ENCODE peak calls at places on chromosomes 4 and X, in nine cellular contexts. One of them, this sample, is unnamed.

GRCh38 chrX:139192386-139192961 is 338.1 kb upstream of the F9 start:
- DNase-seq in esophagus squamous epithelium: no peak
- DNase-seq in thoracic aorta: no peak
- DNase-seq in activated effector memory CD4-positive, alpha-beta T cell treated with Interleukin-2 at 50 U/mL for 16 hours: no peak
- DNase-seq in brain microvascular endothelial cell: no peak
- DNase-seq in nucleus accumbens: no peak
- DNase-seq in CD4-positive, CD25-positive, alpha-beta regulatory T cell: no peak
- DNase-seq in activated CD8-positive, alpha-beta memory T cell treated with anti-CD3 and anti-CD28 coated beads, Interleukin-2, amount 50 U/mL, for 48 hours: no peak
- DNase-seq in activated naive CD4-positive, alpha-beta T cell treated with anti-CD3 and anti-CD28 coated beads, Interleukin-2, amount 50 U/mL, for 72 hours: no peak
- DNase-seq in this sample: no peak

GRCh38 chr4:184757810-184758209 is 23.9 kb upstream of the CENPU start:
- DNase-seq in activated naive CD4-positive, alpha-beta T cell treated with anti-CD3 and anti-CD28 coated beads, Interleukin-2, amount 50 U/mL, for 72 hours: no peak
- DNase-seq in activated CD8-positive, alpha-beta memory T cell treated with anti-CD3 and anti-CD28 coated beads, Interleukin-2, amount 50 U/mL, for 48 hours: no peak
- DNase-seq in brain microvascular endothelial cell: no peak
- DNase-seq in activated effector memory CD4-positive, alpha-beta T cell treated with Interleukin-2 at 50 U/mL for 16 hours: no peak
- DNase-seq in nucleus accumbens: no peak
- DNase-seq in CD4-positive, CD25-positive, alpha-beta regulatory T cell: no peak
- DNase-seq in esophagus squamous epithelium: no peak
- DNase-seq in thoracic aorta: no peak
- DNase-seq in this sample: no peak

GRCh38 chr4:114474401-114474800 is 124.2 kb upstream of the UGT8 start:
- DNase-seq in activated CD8-positive, alpha-beta memory T cell treated with anti-CD3 and anti-CD28 coated beads, Interleukin-2, amount 50 U/mL, for 48 hours: no peak
- DNase-seq in esophagus squamous epithelium: no peak
- DNase-seq in nucleus accumbens: no peak
- DNase-seq in activated naive CD4-positive, alpha-beta T cell treated with anti-CD3 and anti-CD28 coated beads, Interleukin-2, amount 50 U/mL, for 72 hours: no peak
- DNase-seq in thoracic aorta: no peak
- DNase-seq in brain microvascular endothelial cell: peak
- DNase-seq in activated effector memory CD4-positive, alpha-beta T cell treated with Interleukin-2 at 50 U/mL for 16 hours: no peak
- DNase-seq in CD4-positive, CD25-positive, alpha-beta regulatory T cell: no peak
- DNase-seq in this sample: no peak

GRCh38 chr4:183132081-183132480 is 33.0 kb downstream of the WWC2 start:
- DNase-seq in activated effector memory CD4-positive, alpha-beta T cell treated with Interleukin-2 at 50 U/mL for 16 hours: no peak
- DNase-seq in CD4-positive, CD25-positive, alpha-beta regulatory T cell: no peak
- DNase-seq in esophagus squamous epithelium: no peak
- DNase-seq in nucleus accumbens: no peak
- DNase-seq in brain microvascular endothelial cell: no peak
- DNase-seq in activated naive CD4-positive, alpha-beta T cell treated with anti-CD3 and anti-CD28 coated beads, Interleukin-2, amount 50 U/mL, for 72 hours: no peak
- DNase-seq in thoracic aorta: no peak
- DNase-seq in activated CD8-positive, alpha-beta memory T cell treated with anti-CD3 and anti-CD28 coated beads, Interleukin-2, amount 50 U/mL, for 48 hours: no peak
- DNase-seq in this sample: no peak

GRCh38 chrX:85922821-85923220 is 124.5 kb downstream of the CHM start:
- DNase-seq in activated CD8-positive, alpha-beta memory T cell treated with anti-CD3 and anti-CD28 coated beads, Interleukin-2, amount 50 U/mL, for 48 hours: no peak
- DNase-seq in activated effector memory CD4-positive, alpha-beta T cell treated with Interleukin-2 at 50 U/mL for 16 hours: no peak
- DNase-seq in thoracic aorta: no peak
- DNase-seq in esophagus squamous epithelium: no peak
- DNase-seq in nucleus accumbens: no peak
- DNase-seq in CD4-positive, CD25-positive, alpha-beta regulatory T cell: no peak
- DNase-seq in activated naive CD4-positive, alpha-beta T cell treated with anti-CD3 and anti-CD28 coated beads, Interleukin-2, amount 50 U/mL, for 72 hours: no peak
- DNase-seq in brain microvascular endothelial cell: peak
- DNase-seq in this sample: no peak

GRCh38 chr4:147778942-147779341 is 47.1 kb downstream of the ARHGAP10 start:
- DNase-seq in activated CD8-positive, alpha-beta memory T cell treated with anti-CD3 and anti-CD28 coated beads, Interleukin-2, amount 50 U/mL, for 48 hours: no peak
- DNase-seq in brain microvascular endothelial cell: no peak
- DNase-seq in CD4-positive, CD25-positive, alpha-beta regulatory T cell: no peak
- DNase-seq in nucleus accumbens: no peak
- DNase-seq in activated effector memory CD4-positive, alpha-beta T cell treated with Interleukin-2 at 50 U/mL for 16 hours: no peak
- DNase-seq in thoracic aorta: no peak
- DNase-seq in esophagus squamous epithelium: no peak
- DNase-seq in activated naive CD4-positive, alpha-beta T cell treated with anti-CD3 and anti-CD28 coated beads, Interleukin-2, amount 50 U/mL, for 72 hours: no peak
- DNase-seq in this sample: no peak

GRCh38 chr4:37953620-37954325 is 6.4 kb upstream of the PTTG2 start:
- DNase-seq in brain microvascular endothelial cell: peak
- DNase-seq in esophagus squamous epithelium: no peak
- DNase-seq in activated CD8-positive, alpha-beta memory T cell treated with anti-CD3 and anti-CD28 coated beads, Interleukin-2, amount 50 U/mL, for 48 hours: no peak
- DNase-seq in activated effector memory CD4-positive, alpha-beta T cell treated with Interleukin-2 at 50 U/mL for 16 hours: no peak
- DNase-seq in CD4-positive, CD25-positive, alpha-beta regulatory T cell: no peak
- DNase-seq in thoracic aorta: no peak
- DNase-seq in activated naive CD4-positive, alpha-beta T cell treated with anti-CD3 and anti-CD28 coated beads, Interleukin-2, amount 50 U/mL, for 72 hours: no peak
- DNase-seq in nucleus accumbens: no peak
- DNase-seq in this sample: peak

GRCh38 chr4:36288727-36289126 is 7.3 kb downstream of the DTHD1 start:
- DNase-seq in esophagus squamous epithelium: no peak
- DNase-seq in CD4-positive, CD25-positive, alpha-beta regulatory T cell: no peak
- DNase-seq in brain microvascular endothelial cell: no peak
- DNase-seq in activated naive CD4-positive, alpha-beta T cell treated with anti-CD3 and anti-CD28 coated beads, Interleukin-2, amount 50 U/mL, for 72 hours: no peak
- DNase-seq in activated CD8-positive, alpha-beta memory T cell treated with anti-CD3 and anti-CD28 coated beads, Interleukin-2, amount 50 U/mL, for 48 hours: no peak
- DNase-seq in thoracic aorta: no peak
- DNase-seq in nucleus accumbens: no peak
- DNase-seq in activated effector memory CD4-positive, alpha-beta T cell treated with Interleukin-2 at 50 U/mL for 16 hours: no peak
- DNase-seq in this sample: no peak

GRCh38 chr4:165379662-165380061 is 854 bp downstream of the CPE start:
- DNase-seq in esophagus squamous epithelium: no peak
- DNase-seq in activated effector memory CD4-positive, alpha-beta T cell treated with Interleukin-2 at 50 U/mL for 16 hours: no peak
- DNase-seq in brain microvascular endothelial cell: peak
- DNase-seq in nucleus accumbens: no peak
- DNase-seq in thoracic aorta: no peak
- DNase-seq in activated CD8-positive, alpha-beta memory T cell treated with anti-CD3 and anti-CD28 coated beads, Interleukin-2, amount 50 U/mL, for 48 hours: no peak
- DNase-seq in activated naive CD4-positive, alpha-beta T cell treated with anti-CD3 and anti-CD28 coated beads, Interleukin-2, amount 50 U/mL, for 72 hours: no peak
- DNase-seq in CD4-positive, CD25-positive, alpha-beta regulatory T cell: no peak
- DNase-seq in this sample: no peak

GRCh38 chr4:94284889-94285288 is 57.7 kb downstream of the HPGDS start:
- DNase-seq in nucleus accumbens: no peak
- DNase-seq in esophagus squamous epithelium: no peak
- DNase-seq in activated effector memory CD4-positive, alpha-beta T cell treated with Interleukin-2 at 50 U/mL for 16 hours: no peak
- DNase-seq in activated CD8-positive, alpha-beta memory T cell treated with anti-CD3 and anti-CD28 coated beads, Interleukin-2, amount 50 U/mL, for 48 hours: no peak
- DNase-seq in brain microvascular endothelial cell: no peak
- DNase-seq in activated naive CD4-positive, alpha-beta T cell treated with anti-CD3 and anti-CD28 coated beads, Interleukin-2, amount 50 U/mL, for 72 hours: no peak
- DNase-seq in thoracic aorta: no peak
- DNase-seq in CD4-positive, CD25-positive, alpha-beta regulatory T cell: peak
- DNase-seq in this sample: no peak

GRCh38 chr4:135250040-135250439 is 1048.5 kb upstream of the PABPC4L start:
- DNase-seq in activated CD8-positive, alpha-beta memory T cell treated with anti-CD3 and anti-CD28 coated beads, Interleukin-2, amount 50 U/mL, for 48 hours: no peak
- DNase-seq in thoracic aorta: no peak
- DNase-seq in brain microvascular endothelial cell: no peak
- DNase-seq in activated effector memory CD4-positive, alpha-beta T cell treated with Interleukin-2 at 50 U/mL for 16 hours: no peak
- DNase-seq in nucleus accumbens: no peak
- DNase-seq in esophagus squamous epithelium: no peak
- DNase-seq in activated naive CD4-positive, alpha-beta T cell treated with anti-CD3 and anti-CD28 coated beads, Interleukin-2, amount 50 U/mL, for 72 hours: no peak
- DNase-seq in CD4-positive, CD25-positive, alpha-beta regulatory T cell: no peak
- DNase-seq in this sample: no peak